ENCODE peak calls at places on chromosome 9, in nine cellular contexts. A is CD4-positive, CD25-positive, alpha-beta regulatory T cell; O is H7; B is transverse colon; U is MM.1S; I is lower leg skin; C is psoas muscle; K is breast epithelium; J is hepatocyte. W is an unnamed sample.

GRCh38 chr9:133429641-133430161 is 7.5 kb downstream of the ADAMTS13 start:
- DNase-seq in B (peak), O (peak), J (peak), K (no peak), I (no peak), U (no peak), A (no peak), C (no peak), W (no peak)

GRCh38 chr9:68731857-68732256 is 26.8 kb downstream of the PIP5K1B start:
- DNase-seq in A (no peak), I (no peak), B (peak), J (no peak), O (no peak), K (no peak), U (no peak), C (no peak), W (no peak)

GRCh38 chr9:89639367-89639795 is 34.6 kb downstream of the GADD45G start:
- DNase-seq in I (peak), O (no peak), J (no peak), K (no peak), U (no peak), A (no peak), B (no peak), C (peak), W (no peak)

GRCh38 chr9:15873573-15874177 is 320.8 kb downstream of the CCDC171 start:
- DNase-seq in B (no peak), A (no peak), C (no peak), J (peak), K (no peak), O (peak), U (peak), I (no peak), W (no peak)

GRCh38 chr9:104876587-104876986 is 51.4 kb downstream of the ABCA1 start:
- DNase-seq in K (no peak), O (no peak), J (no peak), B (no peak), A (no peak), C (no peak), I (peak), U (no peak), W (no peak)

GRCh38 chr9:28961625-28962024 is 1388.3 kb upstream of the C9orf72 start:
- DNase-seq in U (no peak), B (no peak), I (no peak), A (no peak), K (no peak), J (no peak), O (peak), C (no peak), W (no peak)

GRCh38 chr9:108168451-108168850 is 678.9 kb upstream of the KLF4 start:
- DNase-seq in A (no peak), J (no peak), U (no peak), C (peak), B (no peak), O (no peak), I (no peak), K (no peak), W (no peak)

GRCh38 chr9:129467739-129468666 is 152.9 kb downstream of the C9orf50 start:
- DNase-seq in J (no peak), U (no peak), K (no peak), I (no peak), C (no peak), A (no peak), B (no peak), O (peak), W (no peak)

GRCh38 chr9:18452276-18452675 is 21.7 kb upstream of the ADAMTSL1 start:
- DNase-seq in K (no peak), J (no peak), A (no peak), U (no peak), B (no peak), O (no peak), C (no peak), I (no peak), W (no peak)

GRCh38 chr9:7097785-7098420 is 340.1 kb downstream of the KDM4C start:
- DNase-seq in U (no peak), I (no peak), J (no peak), A (no peak), K (no peak), B (no peak), C (no peak), O (no peak), W (no peak)

GRCh38 chr9:76704601-76705204 is 59.5 kb upstream of the PCA3 start:
- DNase-seq in C (no peak), U (peak), B (no peak), I (no peak), O (peak), A (peak), K (no peak), J (peak), W (peak)

GRCh38 chr9:3954228-3954949 is 345.5 kb downstream of the GLIS3 start:
- DNase-seq in I (no peak), C (no peak), O (peak), K (no peak), B (no peak), A (no peak), U (no peak), J (no peak), W (no peak)

GRCh38 chr9:121558423-121558950 is 58.8 kb upstream of the GGTA1 start:
- DNase-seq in B (no peak), A (no peak), J (no peak), U (no peak), I (no peak), K (no peak), O (peak), C (no peak), W (no peak)

GRCh38 chr9:86921141-86921868 is 26.0 kb downstream of the GAS1 start:
- DNase-seq in I (no peak), A (no peak), J (no peak), C (no peak), O (no peak), K (no peak), B (no peak), U (no peak), W (no peak)

GRCh38 chr9:124686918-124687317 is 84.2 kb downstream of the NR6A1 start:
- DNase-seq in J (no peak), I (no peak), K (no peak), B (no peak), O (no peak), U (no peak), C (no peak), A (no peak), W (no peak)

GRCh38 chr9:75378036-75378435 is 289.7 kb downstream of the OSTF1 start:
- DNase-seq in B (no peak), A (no peak), J (peak), U (no peak), O (no peak), I (peak), C (peak), K (no peak), W (no peak)

GRCh38 chr9:93672622-93673270 is 96.4 kb downstream of the PHF2 start:
- DNase-seq in J (no peak), B (no peak), O (peak), U (no peak), A (no peak), I (no peak), C (peak), K (peak), W (no peak)

GRCh38 chr9:124839612-124840299 is 13.5 kb upstream of the WDR38 start:
- DNase-seq in U (no peak), J (peak), B (no peak), C (no peak), A (no peak), K (no peak), O (peak), I (no peak), W (no peak)

GRCh38 chr9:14277202-14277601 is 36.7 kb downstream of the NFIB start:
- DNase-seq in C (no peak), J (no peak), I (no peak), K (no peak), A (no peak), O (no peak), B (no peak), U (no peak), W (no peak)

GRCh38 chr9:70557665-70558419 is 143.4 kb upstream of the KLF9 start:
- DNase-seq in B (no peak), J (no peak), K (no peak), A (no peak), I (no peak), U (no peak), O (no peak), C (no peak), W (no peak)

GRCh38 chr9:3441197-3441816 is 84.5 kb downstream of the RFX3 start:
- DNase-seq in C (no peak), O (no peak), A (peak), B (peak), J (peak), U (peak), K (no peak), I (no peak), W (peak)

GRCh38 chr9:70466976-70467551 is 52.6 kb upstream of the KLF9 start:
- DNase-seq in C (peak), U (no peak), B (no peak), A (no peak), I (no peak), J (no peak), O (no peak), K (no peak), W (no peak)

GRCh38 chr9:278651-279050 is 64.0 kb downstream of the DOCK8 start:
- DNase-seq in I (no peak), B (peak), A (peak), C (no peak), J (no peak), U (no peak), O (no peak), K (no peak), W (peak)

GRCh38 chr9:112867275-112867991 is 23.2 kb downstream of the SLC46A2 start:
- DNase-seq in O (no peak), B (peak), A (no peak), U (no peak), I (no peak), C (no peak), K (no peak), J (peak), W (no peak)

GRCh38 chr9:129868571-129869486 is 33.6 kb downstream of the USP20 start:
- DNase-seq in A (peak), O (no peak), K (no peak), C (peak), B (peak), I (no peak), U (peak), J (no peak), W (peak)

GRCh38 chr9:125359011-125359410 is 97.4 kb downstream of the GAPVD1 start:
- DNase-seq in C (no peak), K (no peak), J (no peak), I (no peak), O (no peak), U (no peak), B (no peak), A (no peak), W (no peak)

GRCh38 chr9:93309889-93310425 is 126.0 kb downstream of the WNK2 start:
- DNase-seq in K (no peak), O (no peak), U (no peak), J (no peak), I (peak), C (no peak), B (no peak), A (no peak), W (no peak)

GRCh38 chr9:15370496-15371464 is 51.9 kb upstream of the SNAPC3 start:
- DNase-seq in U (no peak), K (no peak), O (peak), C (no peak), I (no peak), B (no peak), J (no peak), A (no peak), W (no peak)

GRCh38 chr9:69466151-69466550 is 141.1 kb downstream of the ENTREP1 start:
- DNase-seq in B (no peak), C (no peak), A (no peak), J (no peak), O (no peak), I (no peak), K (no peak), U (no peak), W (no peak)

GRCh38 chr9:69463497-69464068 is 138.6 kb downstream of the ENTREP1 start:
- DNase-seq in C (no peak), U (no peak), I (no peak), B (no peak), K (no peak), A (no peak), O (no peak), J (no peak), W (no peak)

GRCh38 chr9:123267481-123268239 is 726 bp downstream of the STRBP start:
- DNase-seq in C (peak), O (peak), K (no peak), U (no peak), I (peak), A (no peak), J (peak), B (peak), W (peak)

GRCh38 chr9:121684381-121685145 is 33.1 kb downstream of the DAB2IP start:
- DNase-seq in U (peak), A (no peak), O (peak), C (peak), K (no peak), I (no peak), J (peak), B (peak), W (no peak)

GRCh38 chr9:91421022-91421765 is 2.4 kb downstream of the NFIL3 start:
- DNase-seq in U (peak), C (peak), O (peak), K (no peak), J (peak), I (peak), A (no peak), B (peak), W (no peak)

GRCh38 chr9:37004424-37004935 is 29.6 kb downstream of the PAX5 start:
- DNase-seq in U (no peak), O (no peak), K (no peak), A (no peak), B (no peak), J (no peak), I (no peak), C (no peak), W (no peak)

GRCh38 chr9:37002413-37003217 is 31.5 kb downstream of the PAX5 start:
- DNase-seq in K (no peak), A (no peak), I (no peak), J (no peak), C (no peak), U (no peak), O (peak), B (no peak), W (no peak)

GRCh38 chr9:36999728-37000333 is 34.2 kb downstream of the PAX5 start:
- DNase-seq in K (no peak), B (no peak), C (no peak), J (no peak), I (no peak), O (peak), U (no peak), A (no peak), W (no peak)

GRCh38 chr9:37001461-37001860 is 32.6 kb downstream of the PAX5 start:
- DNase-seq in J (no peak), K (no peak), I (no peak), C (no peak), U (no peak), A (no peak), B (no peak), O (no peak), W (no peak)

GRCh38 chr9:37002036-37002412 is 32.0 kb downstream of the PAX5 start:
- DNase-seq in J (no peak), K (no peak), A (no peak), C (no peak), U (no peak), O (no peak), I (no peak), B (no peak), W (no peak)
- H3K4me3 ChIP-seq in J (no peak), K (no peak), A (no peak), C (no peak), U (no peak), O (no peak), I (no peak), B (no peak), W (no peak)

GRCh38 chr9:126515873-126516505 is 97.7 kb upstream of the LMX1B start:
- DNase-seq in K (no peak), A (no peak), I (no peak), C (no peak), J (no peak), U (no peak), O (peak), B (no peak), W (no peak)

GRCh38 chr9:126517751-126518261 is 95.9 kb upstream of the LMX1B start:
- DNase-seq in U (no peak), J (no peak), A (no peak), C (no peak), B (no peak), K (no peak), O (no peak), I (no peak), W (no peak)

GRCh38 chr9:126516561-126516935 is 97.2 kb upstream of the LMX1B start:
- DNase-seq in I (no peak), A (no peak), B (no peak), J (no peak), O (peak), U (no peak), C (no peak), K (no peak), W (no peak)

GRCh38 chr9:126518763-126519162 is 95.0 kb upstream of the LMX1B start:
- DNase-seq in O (no peak), I (no peak), A (no peak), C (no peak), U (no peak), B (no peak), K (no peak), J (no peak), W (no peak)

GRCh38 chr9:126516936-126517750 is 96.6 kb upstream of the LMX1B start:
- DNase-seq in B (no peak), A (peak), K (no peak), I (peak), C (peak), U (peak), O (peak), J (peak), W (no peak)
- H3K4me3 ChIP-seq in B (peak), A (peak), K (peak), I (peak), C (peak), U (peak), O (no peak), J (peak), W (peak)

GRCh38 chr9:78023003-78023741 is 8.4 kb downstream of the GNAQ start:
- DNase-seq in A (no peak), K (no peak), U (no peak), I (no peak), B (no peak), C (no peak), O (no peak), J (peak), W (no peak)

GRCh38 chr9:78026416-78026815 is 5.2 kb downstream of the GNAQ start:
- DNase-seq in A (no peak), B (no peak), K (no peak), J (no peak), I (no peak), C (no peak), U (no peak), O (no peak), W (no peak)

GRCh38 chr9:78017294-78017693 is 14.3 kb downstream of the GNAQ start:
- DNase-seq in A (no peak), I (no peak), U (no peak), C (no peak), J (no peak), K (no peak), O (no peak), B (no peak), W (no peak)

GRCh38 chr9:78025186-78025585 is 6.4 kb downstream of the GNAQ start:
- DNase-seq in O (no peak), A (no peak), U (no peak), K (no peak), B (no peak), I (no peak), J (no peak), C (no peak), W (no peak)

GRCh38 chr9:78021692-78022091 is 9.9 kb downstream of the GNAQ start:
- DNase-seq in B (peak), O (no peak), U (no peak), I (no peak), C (no peak), A (no peak), K (no peak), J (peak), W (no peak)
- H3K4me3 ChIP-seq in B (no peak), O (no peak), U (no peak), I (no peak), C (no peak), A (no peak), K (no peak), J (no peak), W (no peak)

GRCh38 chr9:35110327-35110758 is 5.3 kb downstream of the ATOSB start:
- DNase-seq in B (no peak), O (peak), K (no peak), A (no peak), U (no peak), I (peak), C (peak), J (no peak), W (no peak)
- H3K4me3 ChIP-seq in B (peak), O (no peak), K (peak), A (peak), U (no peak), I (no peak), C (peak), J (no peak), W (no peak)

GRCh38 chr9:116153765-116154333 is at the start of gene PAPPA:
- DNase-seq in U (no peak), O (no peak), C (no peak), I (no peak), K (no peak), A (no peak), J (peak), B (no peak), W (no peak)

GRCh38 chr9:116154334-116154975 is 864 bp downstream of the PAPPA start:
- DNase-seq in I (no peak), B (no peak), K (no peak), U (peak), O (peak), C (peak), J (peak), A (no peak), W (no peak)

GRCh38 chr9:116154976-116155699 is 1.5 kb downstream of the PAPPA start:
- DNase-seq in U (no peak), B (no peak), O (peak), I (no peak), C (no peak), K (no peak), J (peak), A (no peak), W (no peak)

GRCh38 chr9:116156621-116157314 is 3.2 kb downstream of the PAPPA start:
- DNase-seq in B (peak), U (no peak), J (peak), K (no peak), O (peak), I (peak), A (no peak), C (peak), W (no peak)

GRCh38 chr9:116155700-116156045 is 2.1 kb downstream of the PAPPA start:
- DNase-seq in I (no peak), U (no peak), A (no peak), K (no peak), B (no peak), C (no peak), J (peak), O (peak), W (no peak)
- H3K4me3 ChIP-seq in I (no peak), U (no peak), A (no peak), K (peak), B (peak), C (peak), J (peak), O (peak), W (no peak)

GRCh38 chr9:35499701-35500030 is 9.8 kb downstream of the RUSC2 start:
- DNase-seq in I (no peak), B (no peak), K (no peak), U (no peak), J (no peak), C (no peak), O (no peak), A (no peak), W (no peak)
- H3K4me3 ChIP-seq in I (no peak), B (no peak), K (no peak), U (no peak), J (no peak), C (no peak), O (no peak), A (no peak), W (no peak)

GRCh38 chr9:136847065-136847826 is 2.0 kb upstream of the PHPT1 start:
- DNase-seq in O (peak), U (no peak), B (peak), K (no peak), J (peak), C (peak), I (peak), A (no peak), W (no peak)

GRCh38 chr9:136847827-136848392 is 1.3 kb upstream of the PHPT1 start:
- DNase-seq in C (peak), J (peak), I (peak), U (peak), K (peak), O (peak), A (peak), B (peak), W (peak)

GRCh38 chr9:136844766-136845464 is 2.6 kb downstream of the AJM1 start:
- DNase-seq in I (no peak), O (peak), B (no peak), A (no peak), U (no peak), K (no peak), C (no peak), J (no peak), W (no peak)

GRCh38 chr9:136845465-136846261 is 3.4 kb downstream of the AJM1 start:
- DNase-seq in B (no peak), K (no peak), A (no peak), J (no peak), C (peak), O (no peak), U (no peak), I (no peak), W (no peak)

DNA sequence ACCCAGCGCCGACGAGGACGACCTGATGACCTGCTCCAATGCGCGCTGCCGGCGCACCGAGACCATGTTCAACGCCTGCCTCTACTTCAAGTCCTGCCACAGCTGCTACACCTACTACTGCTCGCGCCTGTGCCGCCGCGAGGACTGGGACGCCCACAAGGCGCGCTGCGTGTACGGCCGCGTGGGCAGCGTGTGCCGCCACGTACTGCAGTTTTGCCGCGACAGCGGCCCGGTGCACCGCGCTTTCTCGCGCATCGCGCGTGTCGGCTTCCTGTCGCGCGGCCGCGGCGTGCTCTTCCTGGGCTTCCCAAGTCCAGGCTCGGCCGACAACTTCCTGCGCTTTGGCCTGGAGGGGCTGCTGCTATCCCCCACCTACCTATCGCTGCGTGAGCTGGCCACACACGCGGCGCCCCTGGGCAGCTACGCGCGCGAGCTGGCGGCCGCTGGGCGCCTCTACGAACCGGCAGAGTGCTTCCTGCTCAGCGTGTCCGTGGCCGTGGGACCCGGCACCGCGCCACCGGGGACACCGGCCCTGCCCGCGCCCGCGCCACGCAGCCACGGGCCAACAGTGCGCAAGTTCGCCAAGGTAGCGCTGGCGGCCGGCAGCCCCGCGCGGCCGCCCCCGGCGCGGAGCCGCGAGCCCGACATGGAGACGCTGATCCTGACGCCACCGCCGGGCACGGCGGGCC is 2.7 kb upstream of the PHPT1 start:
- DNase-seq in C (no peak), K (no peak), B (no peak), I (no peak), A (no peak), U (no peak), J (no peak), O (no peak), W (no peak)
- H3K4me3 ChIP-seq in C (peak), K (peak), B (peak), I (no peak), A (no peak), U (no peak), J (no peak), O (peak), W (no peak)

W was measured in naive thymus-derived CD4-positive, alpha-beta T cell.